ENCODE peak calls at places on chromosomes 3 and 15, in nine cellular contexts. F is M059J; N is activated T-cell treated with anti-CD3 and anti-CD28 coated beads for 4 hours; D is stimulated activated CD4-positive, alpha-beta T cell treated with anti-CD3 and anti-CD28 coated beads, Interleukin-15, amount 100 ng/mL, for 1 hour; V is cerebellar cortex; X is effector memory CD8-positive, alpha-beta T cell; Y is naive thymus-derived CD8-positive, alpha-beta T cell; J is mesothelial cell of epicardium; S is Right ventricle myocardium superior. K is an unnamed sample.

GRCh38 chr3:104635872-104636580 is 730.7 kb upstream of the ALCAM start:
- DNase-seq in F (peak; percentile 11), N (no peak), D (no peak), V (no peak), X (no peak), Y (no peak), J (no peak), S (no peak), K (no peak)

GRCh38 chr3:155386306-155386705 is 92.8 kb upstream of the STRIT1 start:
- DNase-seq in F (no peak), N (no peak), D (no peak), V (no peak), X (no peak), Y (no peak), J (no peak), S (no peak), K (no peak)

GRCh38 chr3:168249048-168249538 is 153.4 kb upstream of the GOLIM4 start:
- DNase-seq in F (peak; percentile 29), N (no peak), D (no peak), V (no peak), X (no peak), Y (no peak), J (no peak), S (no peak), K (no peak)

GRCh38 chr3:53773586-53774368 is 72.4 kb downstream of the CHDH start:
- DNase-seq in F (peak; percentile 4), N (no peak), D (no peak), V (peak; percentile 3), X (no peak), Y (no peak), J (no peak), S (no peak), K (no peak)

GRCh38 chr15:101068961-101069734 is 150.0 kb downstream of the LRRK1 start:
- DNase-seq in F (peak; percentile 28), N (no peak), D (no peak), V (peak; percentile 13), X (no peak), Y (no peak), J (no peak), S (no peak), K (no peak)

GRCh38 chr15:59738676-59739075 is 49.6 kb upstream of the BNIP2 start:
- DNase-seq in F (no peak), N (no peak), D (no peak), V (no peak), X (no peak), Y (no peak), J (no peak), S (no peak), K (no peak)

GRCh38 chr15:52392008-52392687 is 96.5 kb upstream of the MYO5C start:
- DNase-seq in F (peak; percentile 90), N (no peak), D (no peak), V (no peak), X (no peak), Y (no peak), J (no peak), S (no peak), K (no peak)

GRCh38 chr3:128726691-128727031 is 678 bp downstream of the RAB7A start:
- DNase-seq in F (peak; percentile 74), N (peak; percentile 32), D (peak; percentile 8), V (no peak), X (no peak), Y (no peak), J (peak; percentile 39), S (peak; percentile 63), K (no peak)

GRCh38 chr3:67653425-67654098 is 850 bp downstream of the SUCLG2 start:
- DNase-seq in F (no peak), N (no peak), D (no peak), V (no peak), X (no peak), Y (no peak), J (no peak), S (no peak), K (peak; percentile 10)

GRCh38 chr15:88975891-88976290 is 62.7 kb upstream of the MFGE8 start:
- DNase-seq in F (no peak), N (no peak), D (no peak), V (no peak), X (no peak), Y (no peak), J (no peak), S (no peak), K (no peak)

GRCh38 chr3:153350420-153350819 is 188.4 kb downstream of the RAP2B start:
- DNase-seq in F (peak; percentile 75), N (no peak), D (no peak), V (no peak), X (no peak), Y (no peak), J (no peak), S (no peak), K (no peak)

GRCh38 chr3:27485853-27486252 is 1.7 kb upstream of the SLC4A7 start:
- DNase-seq in F (peak; percentile 45), N (no peak), D (no peak), V (no peak), X (no peak), Y (no peak), J (no peak), S (no peak), K (no peak)

GRCh38 chr15:36156855-36157521 is 422.4 kb upstream of the CDIN1 start:
- DNase-seq in F (peak; percentile 4), N (no peak), D (no peak), V (no peak), X (no peak), Y (no peak), J (no peak), S (peak; percentile 58), K (no peak)

K was measured in KG1.